ENCODE peak calls at places on chromosomes 6 and 20, in nine cellular contexts. M is pancreas, R is AG10803, Y is Calu3, T is endothelial cell, V is A549, O is heart left ventricle, G is dorsolateral prefrontal cortex, B is Peyer's patch. Q is an unnamed sample.

GRCh38 chr20:38228436-38228835 is 32.1 kb downstream of the KIAA1755 start:
- DNase-seq in M (no peak), R (no peak), Y (no peak), T (no peak), V (peak; percentile 23), O (no peak), G (no peak), B (no peak), Q (no peak)

GRCh38 chr6:117280922-117281321 is 15.6 kb downstream of the VGLL2 start:
- DNase-seq in M (no peak), R (no peak), Y (peak; percentile 30), T (no peak), V (no peak), O (no peak), G (no peak), B (no peak), Q (no peak)

GRCh38 chr20:33668087-33668790 is 1.5 kb downstream of the ACTL10 start:
- DNase-seq in M (peak; percentile 79), R (no peak), Y (no peak), T (peak; percentile 85), V (peak; percentile 51), O (peak; percentile 81), G (peak; percentile 68), B (peak; percentile 76), Q (peak; percentile 88)

GRCh38 chr6:118297821-118298220 is 250.3 kb upstream of the PLN start:
- DNase-seq in M (no peak), R (no peak), Y (no peak), T (no peak), V (no peak), O (no peak), G (no peak), B (no peak), Q (no peak)

GRCh38 chr6:167851349-167851952 is 24.7 kb downstream of the AFDN start:
- DNase-seq in M (no peak), R (no peak), Y (no peak), T (no peak), V (no peak), O (no peak), G (no peak), B (no peak), Q (no peak)

GRCh38 chr6:43668151-43669028 is 19.2 kb downstream of the MRPS18A start:
- DNase-seq in M (peak; percentile 44), R (peak; percentile 55), Y (peak; percentile 87), T (peak; percentile 70), V (peak; percentile 63), O (peak; percentile 58), G (peak; percentile 54), B (peak; percentile 36), Q (peak; percentile 69)

GRCh38 chr6:142459267-142459666 is 157.5 kb downstream of the ADGRG6 start:
- DNase-seq in M (no peak), R (peak; percentile 33), Y (no peak), T (no peak), V (no peak), O (no peak), G (no peak), B (no peak), Q (no peak)

GRCh38 chr6:170038717-170039116 is 252.2 kb downstream of the DLL1 start:
- DNase-seq in M (no peak), R (no peak), Y (no peak), T (no peak), V (no peak), O (peak; percentile 17), G (no peak), B (no peak), Q (no peak)

GRCh38 chr6:38346291-38347079 is 293.2 kb downstream of the BTBD9 start:
- DNase-seq in M (no peak), R (peak; percentile 95), Y (no peak), T (no peak), V (no peak), O (no peak), G (no peak), B (no peak), Q (no peak)

GRCh38 chr6:165819394-165819793 is 156.4 kb upstream of the PDE10A start:
- DNase-seq in M (no peak), R (no peak), Y (no peak), T (no peak), V (no peak), O (no peak), G (no peak), B (no peak), Q (no peak)

GRCh38 chr20:5658897-5659296 is 91.3 kb upstream of the SHLD1 start:
- DNase-seq in M (peak; percentile 6), R (peak; percentile 86), Y (no peak), T (no peak), V (peak; percentile 90), O (peak; percentile 72), G (peak; percentile 60), B (peak; percentile 78), Q (peak; percentile 29)

GRCh38 chr6:161434331-161434730 is 160.5 kb upstream of the AGPAT4 start:
- DNase-seq in M (no peak), R (peak; percentile 61), Y (peak; percentile 37), T (no peak), V (no peak), O (no peak), G (no peak), B (no peak), Q (no peak)

GRCh38 chr6:129607581-129608186 is 102.3 kb downstream of the ARHGAP18 start:
- DNase-seq in M (no peak), R (peak; percentile 37), Y (no peak), T (no peak), V (no peak), O (no peak), G (no peak), B (no peak), Q (no peak)

GRCh38 chr6:30145818-30146217 is 9.9 kb downstream of the TRIM40 start:
- DNase-seq in M (no peak), R (no peak), Y (no peak), T (no peak), V (no peak), O (no peak), G (no peak), B (no peak), Q (no peak)

GRCh38 chr6:16805190-16805860 is 44.1 kb upstream of the ATXN1 start:
- DNase-seq in M (no peak), R (no peak), Y (peak; percentile 2), T (no peak), V (no peak), O (no peak), G (no peak), B (no peak), Q (no peak)

GRCh38 chr20:23320317-23320716 is 30.3 kb upstream of the NXT1 start:
- DNase-seq in M (no peak), R (peak; percentile 40), Y (peak; percentile 1), T (no peak), V (peak; percentile 55), O (no peak), G (no peak), B (no peak), Q (no peak)

DNA sequence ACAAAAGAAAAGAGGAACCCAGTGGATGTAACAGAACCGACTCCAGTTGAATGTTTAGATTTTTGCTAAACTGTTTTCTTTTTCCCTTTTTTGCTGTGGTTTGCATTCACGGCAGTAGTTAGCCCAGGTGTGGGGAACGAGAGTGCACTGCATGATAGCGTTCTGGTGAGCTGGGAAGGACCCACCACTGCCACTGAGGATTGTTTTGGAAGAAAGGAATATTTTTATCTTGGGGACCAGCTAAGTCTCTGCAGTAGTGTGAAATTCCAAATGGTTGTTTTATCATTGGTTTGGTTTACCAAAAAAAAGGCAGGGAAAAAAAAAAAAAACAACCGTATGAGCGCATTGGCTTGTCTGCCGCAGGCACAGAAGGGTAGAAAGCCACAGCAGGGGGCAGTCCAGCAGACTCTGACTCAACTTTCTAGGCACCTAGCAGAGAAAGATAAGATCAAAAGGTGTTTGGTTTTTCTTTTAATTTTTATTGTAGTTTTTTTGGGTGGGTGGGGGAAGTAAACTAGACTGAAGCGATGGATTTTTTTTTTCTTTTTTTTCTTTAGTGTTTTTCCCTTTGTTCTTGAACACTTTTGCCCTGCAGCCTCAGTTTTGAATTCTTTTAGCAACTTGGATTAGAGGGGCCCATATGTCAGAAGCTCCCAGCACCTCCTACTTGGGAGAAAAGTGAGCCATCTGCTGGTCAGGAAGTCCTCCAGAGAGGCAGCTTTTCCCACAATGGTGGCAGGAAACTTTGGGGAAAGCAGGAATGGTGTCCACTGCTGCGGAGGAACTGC is 13.5 kb upstream of the RAB5IF start:
- DNase-seq in M (no peak), R (peak; percentile 55), Y (peak; percentile 34), T (peak; percentile 43), V (no peak), O (peak; percentile 35), G (peak; percentile 30), B (no peak), Q (no peak)
- TF ChIP-seq CTCF in M (no peak), R (peak; percentile 64), Y (peak; percentile 24), T (no peak), V (peak; percentile 20), O (peak; percentile 58), G (peak; percentile 48), B (no peak), Q (peak; percentile 16)

DNA sequence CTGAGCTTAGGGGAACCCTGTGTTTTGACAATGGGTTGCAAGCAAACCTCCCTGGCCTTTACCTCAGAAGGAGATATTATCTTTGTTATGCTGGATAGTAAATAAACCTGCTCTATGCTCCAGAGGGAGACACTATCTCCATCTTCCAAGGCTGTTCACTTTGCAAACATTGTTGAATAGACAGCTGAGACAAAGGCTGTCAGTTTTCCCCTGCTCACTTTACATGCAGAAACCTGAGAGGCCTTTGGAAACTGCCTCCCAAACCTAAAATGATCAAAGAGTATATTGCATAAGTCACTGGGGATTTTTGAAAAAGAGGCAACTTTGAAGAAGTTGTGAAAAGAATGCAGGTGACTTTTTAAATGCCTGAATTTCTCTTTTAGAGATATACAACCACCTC is 61.6 kb downstream of the MRAP2 start:
- DNase-seq in M (no peak), R (no peak), Y (no peak), T (no peak), V (no peak), O (no peak), G (no peak), B (no peak), Q (no peak)
- TF ChIP-seq CTCF in M (no peak), R (no peak), Y (no peak), T (no peak), V (no peak), O (no peak), G (no peak), B (no peak), Q (no peak)

GRCh38 chr20:3173582-3174441 is 463 bp upstream of the LZTS3 start:
- DNase-seq in M (peak; percentile 89), R (peak; percentile 69), Y (peak; percentile 89), T (peak; percentile 97), V (peak; percentile 78), O (peak; percentile 91), G (peak; percentile 71), B (peak; percentile 86), Q (peak; percentile 95)
- TF ChIP-seq CTCF in M (no peak), R (peak; percentile 26), Y (no peak), T (no peak), V (no peak), O (peak; percentile 10), G (no peak), B (no peak), Q (no peak)

GRCh38 chr6:52213127-52213526 is 27.0 kb downstream of the IL17A start:
- DNase-seq in M (no peak), R (no peak), Y (peak; percentile 48), T (no peak), V (no peak), O (no peak), G (no peak), B (no peak), Q (no peak)
- TF ChIP-seq CTCF in M (no peak), R (no peak), Y (no peak), T (no peak), V (no peak), O (no peak), G (no peak), B (no peak), Q (no peak)

GRCh38 chr20:56400001-56400640 is 7.7 kb downstream of the CSTF1 start:
- DNase-seq in M (no peak), R (peak; percentile 80), Y (peak; percentile 66), T (peak; percentile 65), V (peak; percentile 71), O (no peak), G (peak; percentile 36), B (peak; percentile 51), Q (peak; percentile 44)
- TF ChIP-seq CTCF in M (peak; percentile 39), R (peak; percentile 89), Y (peak; percentile 48), T (peak; percentile 85), V (peak; percentile 75), O (peak; percentile 88), G (peak; percentile 77), B (peak; percentile 86), Q (peak; percentile 31)